ENCODE peak calls at places on chromosomes 12 and 14, in seven cellular contexts. K, Q, E, L, B, N and S are unnamed samples.

GRCh38 chr12:48980953-48981756 is 3.0 kb downstream of the WNT1 start:
- DNase-seq in B (peak; percentile 76), Q (no peak), L (peak; percentile 76), E (no peak), N (peak; percentile 44), K (no peak), S (no peak)

GRCh38 chr14:55850803-55851202 is 267.4 kb upstream of the PELI2 start:
- DNase-seq in Q (peak; percentile 35), K (no peak), E (no peak), L (no peak), N (no peak), B (no peak), S (no peak)

GRCh38 chr12:24044973-24045703 is 95.7 kb upstream of the SOX5 start:
- DNase-seq in E (no peak), B (no peak), L (no peak), K (no peak), N (no peak), Q (no peak), S (no peak)

GRCh38 chr14:39432179-39432618 is at the start of gene FBXO33:
- DNase-seq in Q (peak; percentile 95), B (peak; percentile 99), K (peak; percentile 97), L (peak; percentile 99), N (peak; percentile 94), E (peak; percentile 84), S (peak; percentile 97)

GRCh38 chr12:105740970-105741725 is 397.6 kb downstream of the NUAK1 start:
- DNase-seq in K (peak; percentile 44), B (no peak), E (no peak), L (peak; percentile 74), Q (no peak), N (no peak), S (peak; percentile 67)

GRCh38 chr14:76863724-76864407 is 37.7 kb downstream of the LRRC74A start:
- DNase-seq in K (no peak), E (no peak), B (peak; percentile 81), N (no peak), Q (no peak), L (peak; percentile 83), S (peak; percentile 64)

GRCh38 chr12:32777776-32778175 is 22.1 kb upstream of the YARS2 start:
- DNase-seq in B (no peak), Q (no peak), E (no peak), K (no peak), L (no peak), N (no peak), S (no peak)

GRCh38 chr14:31083781-31084180 is 57.6 kb upstream of the STRN3 start:
- DNase-seq in L (no peak), E (no peak), B (no peak), Q (no peak), N (no peak), K (no peak), S (no peak)

GRCh38 chr12:126994599-126994998 is 1272.4 kb upstream of the TMEM132C start:
- DNase-seq in B (no peak), E (no peak), Q (no peak), K (no peak), L (no peak), N (no peak), S (no peak)

GRCh38 chr12:105622220-105622619 is 291.7 kb downstream of the C12orf75 start:
- DNase-seq in Q (no peak), K (no peak), L (no peak), B (no peak), E (no peak), N (no peak), S (no peak)

GRCh38 chr14:54565236-54566151 is 1.4 kb upstream of the SAMD4A start:
- DNase-seq in K (peak; percentile 97), N (peak; percentile 62), Q (peak; percentile 84), E (no peak), L (peak; percentile 98), B (peak; percentile 96), S (peak; percentile 96)

GRCh38 chr12:51941669-51942455 is 9.6 kb upstream of the ACVR1B start:
- DNase-seq in K (no peak), Q (no peak), E (peak; percentile 85), B (no peak), N (no peak), L (no peak), S (no peak)

GRCh38 chr14:74524076-74524812 is 30.7 kb downstream of the ISCA2 start:
- DNase-seq in N (no peak), L (no peak), Q (no peak), B (no peak), K (no peak), E (no peak), S (no peak)

GRCh38 chr12:16399110-16399509 is 51.7 kb downstream of the MGST1 start:
- DNase-seq in Q (no peak), L (no peak), E (no peak), N (no peak), K (no peak), B (no peak), S (no peak)

GRCh38 chr14:26276757-26277156 is 321.1 kb downstream of the NOVA1 start:
- DNase-seq in L (no peak), E (no peak), K (no peak), N (no peak), Q (no peak), B (no peak), S (no peak)

GRCh38 chr14:101288436-101289229 is 272.7 kb upstream of the DIO3 start:
- DNase-seq in K (peak; percentile 53), E (no peak), N (no peak), Q (no peak), B (no peak), L (no peak), S (no peak)

GRCh38 chr14:34029921-34030334 is 79.1 kb upstream of the EGLN3 start:
- DNase-seq in K (peak; percentile 79), N (no peak), Q (no peak), L (peak; percentile 75), B (no peak), E (no peak), S (peak; percentile 69)

GRCh38 chr14:34227834-34228662 is 234.0 kb downstream of the SPTSSA start:
- DNase-seq in E (no peak), Q (peak; percentile 56), N (peak; percentile 6), L (peak; percentile 80), K (peak; percentile 56), B (peak; percentile 68), S (peak; percentile 41)

GRCh38 chr12:30531731-30532678 is 163.7 kb downstream of the IPO8 start:
- DNase-seq in B (no peak), Q (no peak), K (no peak), E (no peak), N (no peak), L (no peak), S (no peak)

GRCh38 chr12:118853634-118854033 is 127.7 kb upstream of the SRRM4 start:
- DNase-seq in B (no peak), E (no peak), K (no peak), N (no peak), L (no peak), Q (no peak), S (no peak)

GRCh38 chr12:27361372-27361771 is 28.7 kb downstream of the BMAL2 start:
- DNase-seq in Q (no peak), E (no peak), B (no peak), L (no peak), N (no peak), K (no peak), S (no peak)

GRCh38 chr14:105299654-105300541 is 903 bp downstream of the BRF1 start:
- DNase-seq in E (no peak), K (peak; percentile 48), N (no peak), L (peak; percentile 58), B (no peak), Q (no peak), S (no peak)

GRCh38 chr12:93198086-93198485 is 179.6 kb upstream of the NUDT4 start:
- DNase-seq in Q (peak; percentile 55), K (peak; percentile 25), N (no peak), L (no peak), E (no peak), B (no peak), S (no peak)

GRCh38 chr12:32548691-32549412 is 130.2 kb upstream of the DNM1L start:
- DNase-seq in L (no peak), N (no peak), K (no peak), E (no peak), B (no peak), Q (peak; percentile 67), S (no peak)

GRCh38 chr12:67750528-67751183 is 102.1 kb downstream of the DYRK2 start:
- DNase-seq in Q (no peak), K (no peak), L (no peak), B (no peak), N (no peak), E (no peak), S (no peak)

GRCh38 chr12:90896164-90896563 is 58.8 kb downstream of the CCER1 start:
- DNase-seq in L (no peak), B (no peak), K (no peak), E (no peak), N (no peak), Q (peak; percentile 63), S (no peak)
- H3K27ac ChIP-seq in L (no peak overlapping the region), B (no peak overlapping the region), K (no peak overlapping the region), E (peak overlapping the region; percentile 28), N (no peak overlapping the region), Q (peak overlapping the region; percentile 48), S (no peak overlapping the region)

DNA sequence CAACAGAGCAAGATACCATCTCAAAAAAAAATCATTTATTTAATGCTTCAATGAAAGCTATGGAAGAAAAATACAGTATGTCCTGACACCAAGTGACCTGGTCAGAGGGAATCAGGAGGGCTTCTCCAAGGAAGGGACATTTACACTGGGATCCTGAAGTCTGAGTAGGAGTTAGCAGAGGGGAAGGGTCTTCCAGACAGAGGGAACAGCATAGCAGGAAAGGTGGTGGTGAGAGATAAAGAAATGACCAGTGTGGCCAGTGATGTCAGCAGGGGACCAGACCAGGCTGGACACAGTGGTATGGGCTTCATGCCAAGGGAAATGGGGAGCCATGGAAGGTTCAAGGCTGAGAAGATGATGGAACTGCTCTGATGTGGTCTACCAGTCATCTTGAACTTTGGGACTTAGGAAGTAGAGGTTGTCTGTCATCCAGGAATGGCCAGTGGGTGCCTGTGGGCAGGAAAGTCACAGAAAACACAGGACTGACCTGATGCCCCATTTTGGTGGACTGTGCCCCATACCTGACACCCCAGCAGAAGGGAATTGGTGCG is 7.8 kb upstream of the TCHP start:
- DNase-seq in L (no peak), K (no peak), N (no peak), E (no peak), B (no peak), Q (no peak), S (no peak)
- H3K27ac ChIP-seq in L (no peak overlapping the region), K (no peak overlapping the region), N (no peak overlapping the region), E (no peak overlapping the region), B (no peak overlapping the region), Q (no peak overlapping the region), S (no peak overlapping the region)

GRCh38 chr12:3531496-3531895 is 40.5 kb downstream of the PRMT8 start:
- DNase-seq in L (no peak), E (no peak), N (no peak), Q (no peak), B (no peak), K (no peak), S (no peak)
- H3K27ac ChIP-seq in L (peak overlapping the region; percentile 23), E (no peak overlapping the region), N (no peak overlapping the region), Q (no peak overlapping the region), B (no peak overlapping the region), K (no peak overlapping the region), S (peak overlapping the region; percentile 71)

DNA sequence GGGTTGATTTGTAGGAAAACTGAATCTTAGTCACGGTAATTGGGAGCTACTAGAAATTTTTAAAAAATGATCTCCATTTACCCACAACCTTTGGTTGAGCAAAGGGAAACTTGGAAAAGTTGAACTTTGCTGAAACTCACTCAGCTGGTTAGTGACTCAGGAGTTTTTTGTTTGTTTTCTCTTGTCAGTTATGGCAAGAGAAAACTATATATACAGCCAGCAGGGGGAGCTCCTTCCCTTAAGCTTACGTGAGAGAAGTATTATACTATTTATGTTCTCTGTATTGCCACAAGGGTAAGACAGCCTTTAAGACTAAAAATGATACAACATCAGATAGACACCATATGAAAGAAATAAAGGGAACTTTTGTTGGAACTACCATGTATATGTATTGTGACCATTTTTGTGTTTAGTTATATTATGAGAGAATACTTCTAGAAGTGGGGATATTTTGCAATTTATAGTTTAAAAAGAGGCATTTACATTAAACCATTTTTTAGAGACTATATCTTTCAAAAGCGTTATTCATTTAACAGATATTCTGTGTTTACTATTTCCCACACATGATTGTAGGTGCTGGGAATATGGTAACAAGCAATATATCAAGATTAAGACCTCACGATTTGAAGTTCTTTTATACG is 28.1 kb upstream of the TBC1D30 start:
- DNase-seq in L (no peak), N (peak; percentile 38), E (peak; percentile 78), Q (peak; percentile 90), B (no peak), K (peak; percentile 22), S (no peak)
- H3K27ac ChIP-seq in L (no peak overlapping the region), N (no peak overlapping the region), E (no peak overlapping the region), Q (no peak overlapping the region), B (no peak overlapping the region), K (no peak overlapping the region), S (no peak overlapping the region)